ENCODE peak calls at places on chromosomes 4 and X, in five cellular contexts. W is sigmoid colon, N is cardiac fibroblast, G is MCF 10A, Z is lung. L is an unnamed sample.

GRCh38 chrX:102546818-102547493 is 30.4 kb upstream of the TMSB15A start:
- DNase-seq in Z (no peak), N (no peak), W (no peak), G (no peak), L (no peak)

GRCh38 chr4:19961092-19961491 is 290.6 kb upstream of the SLIT2 start:
- DNase-seq in Z (no peak), W (no peak), N (peak; percentile 48), G (no peak), L (no peak)

GRCh38 chr4:26179316-26179760 is 141.5 kb upstream of the RBPJ start:
- DNase-seq in N (no peak), G (no peak), Z (no peak), W (no peak), L (no peak)

GRCh38 chr4:17480530-17480929 is 31.4 kb downstream of the QDPR start:
- DNase-seq in Z (no peak), G (no peak), W (no peak), N (no peak), L (no peak)

GRCh38 chr4:77636902-77637301 is 31.3 kb downstream of the CXCL13 start:
- DNase-seq in G (peak; percentile 97), N (peak; percentile 66), W (no peak), Z (no peak), L (no peak)

GRCh38 chr4:37991623-37992410 is 31.6 kb downstream of the PTTG2 start:
- DNase-seq in G (no peak), Z (no peak), N (no peak), W (no peak), L (no peak)

GRCh38 chr4:73985528-73985852 is 2.5 kb downstream of the PPBP start:
- DNase-seq in W (no peak), N (no peak), Z (no peak), G (no peak), L (no peak)

GRCh38 chr4:81625422-81626417 is 154.0 kb upstream of the RASGEF1B start:
- DNase-seq in G (no peak), Z (no peak), N (no peak), W (no peak), L (no peak)

GRCh38 chr4:15677507-15677988 is 4.1 kb upstream of the FAM200B start:
- DNase-seq in N (peak; percentile 48), Z (no peak), G (peak; percentile 99), W (no peak), L (no peak)

GRCh38 chr4:54165438-54165837 is 63.7 kb upstream of the PDGFRA start:
- DNase-seq in Z (no peak), W (no peak), N (peak; percentile 90), G (peak; percentile 65), L (no peak)

GRCh38 chrX:1453390-1453783 is 678 bp upstream of the ASMTL start:
- DNase-seq in G (no peak), N (no peak), W (no peak), Z (peak; percentile 78), L (peak; percentile 91)

GRCh38 chrX:27619459-27619858 is 29.3 kb downstream of the DCAF8L2 start:
- DNase-seq in W (no peak), Z (no peak), G (no peak), N (peak; percentile 34), L (no peak)

GRCh38 chrX:27622883-27623282 is 32.7 kb downstream of the DCAF8L2 start:
- DNase-seq in N (no peak), G (no peak), W (no peak), Z (no peak), L (no peak)

DNA sequence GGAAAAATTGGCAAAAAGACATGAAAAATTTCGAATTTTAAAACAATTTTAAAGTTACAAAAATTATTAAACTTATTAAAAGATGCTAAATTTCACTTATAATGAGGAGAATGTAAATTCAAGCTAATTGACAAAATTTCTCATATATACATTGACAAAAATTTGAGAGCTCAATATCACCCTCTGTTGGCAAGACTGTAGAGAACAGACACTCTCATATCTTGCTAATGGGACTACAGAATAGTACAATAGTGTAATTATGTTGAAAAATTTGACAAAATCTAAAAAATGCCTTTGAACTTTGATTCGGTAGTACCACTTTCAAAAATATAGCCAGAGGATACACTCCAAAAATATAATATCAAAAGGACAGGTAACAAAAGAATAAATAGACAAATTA is 29.8 kb downstream of the DCAF8L2 start:
- DNase-seq in G (peak; percentile 47), W (no peak), N (peak; percentile 45), Z (no peak), L (no peak)
- TF ChIP-seq CTCF in G (peak; percentile 42), W (no peak), N (peak; percentile 44), Z (no peak), L (peak; percentile 74)

GRCh38 chrX:110132450-110133114 is 129.7 kb downstream of the TMEM164 start:
- DNase-seq in W (no peak), G (no peak), Z (no peak), N (no peak), L (no peak)
- TF ChIP-seq CTCF in W (no peak), G (no peak), Z (no peak), N (no peak), L (no peak)

GRCh38 chr4:147094228-147094627 is 148.6 kb upstream of the TTC29 start:
- DNase-seq in W (no peak), Z (no peak), N (no peak), G (peak; percentile 40), L (no peak)
- TF ChIP-seq CTCF in W (no peak), Z (no peak), N (peak; percentile 23), G (no peak), L (peak; percentile 54)

DNA sequence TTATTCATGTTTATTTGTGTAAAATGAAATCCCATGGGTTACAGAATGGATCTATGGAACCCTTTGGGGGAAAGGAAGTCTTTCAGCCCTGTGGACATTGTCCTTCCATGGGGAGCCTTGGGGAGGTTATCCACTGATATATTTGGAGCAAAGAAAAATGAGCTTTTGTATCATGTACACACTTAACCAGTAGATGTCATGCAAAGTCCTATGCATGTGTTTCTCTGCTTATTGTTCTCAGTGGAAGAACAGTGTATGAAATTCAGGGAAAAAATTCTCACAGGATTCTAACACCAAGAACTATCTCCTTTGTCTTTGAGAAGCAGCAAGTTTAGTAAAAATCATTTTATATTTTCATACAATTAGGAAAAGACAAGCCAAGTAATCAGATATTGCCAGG is 105.3 kb downstream of the DTHD1 start:
- DNase-seq in N (no peak), W (no peak), Z (no peak), G (no peak), L (no peak)
- TF ChIP-seq CTCF in N (no peak), W (no peak), Z (no peak), G (peak; percentile 26), L (peak; percentile 34)

DNA sequence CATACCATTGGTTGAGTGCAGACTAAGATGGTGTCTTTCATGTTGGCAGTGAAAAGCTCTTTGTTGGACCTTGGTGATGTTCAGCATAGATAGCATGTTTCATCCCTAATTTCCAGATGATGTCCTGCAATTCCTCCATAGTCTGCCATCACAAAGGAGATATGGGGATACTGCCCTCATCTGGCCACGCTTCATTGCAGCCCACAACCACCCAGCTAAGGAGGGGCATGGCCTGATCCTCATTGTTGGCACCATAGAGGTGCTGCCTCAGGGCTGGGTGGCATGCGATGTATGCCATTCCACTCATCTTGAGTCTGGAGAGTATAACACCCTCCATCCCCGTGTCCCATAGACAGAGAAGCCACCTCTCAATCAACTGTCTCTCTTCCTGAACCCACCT is 31.5 kb upstream of the NUDT6 start:
- DNase-seq in G (no peak), Z (no peak), W (no peak), N (no peak), L (no peak)
- TF ChIP-seq CTCF in G (no peak), Z (no peak), W (no peak), N (no peak), L (no peak)

GRCh38 chr4:164952551-164952950 is 24.9 kb downstream of the TRIM61 start:
- DNase-seq in N (no peak), W (no peak), G (no peak), Z (peak; percentile 15), L (no peak)

GRCh38 chr4:164948943-164949342 is 28.5 kb downstream of the TRIM61 start:
- DNase-seq in Z (no peak), G (no peak), N (no peak), W (no peak), L (no peak)

GRCh38 chr4:164946810-164947209 is 30.6 kb downstream of the TRIM61 start:
- DNase-seq in W (no peak), G (no peak), N (no peak), Z (no peak), L (no peak)

GRCh38 chr4:164945146-164945545 is 32.3 kb downstream of the TRIM61 start:
- DNase-seq in N (no peak), Z (no peak), G (no peak), W (no peak), L (no peak)

DNA sequence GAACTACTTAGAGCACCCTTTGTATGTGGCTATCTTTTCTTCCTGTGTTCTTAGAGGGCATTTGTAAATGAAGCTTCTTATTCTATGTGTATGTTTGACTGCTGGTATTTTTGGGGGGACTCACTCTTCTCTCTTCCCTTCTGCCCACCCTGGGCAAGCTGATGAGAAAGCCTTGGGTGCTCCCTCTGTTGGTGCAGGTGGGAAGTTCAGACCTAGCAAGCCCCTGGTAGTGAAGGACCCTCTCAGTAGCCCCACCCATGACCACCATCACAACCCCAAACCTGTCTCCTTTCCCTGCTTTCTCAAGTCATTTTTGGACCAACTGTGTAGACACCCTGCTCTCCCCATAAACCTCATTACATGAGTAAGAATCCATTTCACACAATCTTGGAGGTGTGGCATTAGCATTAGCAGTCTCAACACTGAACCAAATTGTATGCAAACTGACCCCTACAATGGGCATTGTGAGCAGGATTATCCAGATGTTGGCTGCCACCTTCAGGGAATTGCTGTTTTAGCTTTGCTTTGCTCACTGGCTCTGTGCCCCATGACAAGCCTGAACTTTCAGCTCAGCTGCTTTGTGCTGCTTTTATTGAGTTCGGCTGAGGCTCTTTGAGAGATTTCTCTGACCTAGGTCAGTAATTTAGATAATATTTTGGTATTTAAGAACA is 27.9 kb downstream of the TRIM61 start:
- DNase-seq in N (no peak), G (no peak), W (no peak), Z (no peak), L (no peak)
- TF ChIP-seq CTCF in N (no peak), G (peak; percentile 32), W (no peak), Z (no peak), L (peak; percentile 10)

DNA sequence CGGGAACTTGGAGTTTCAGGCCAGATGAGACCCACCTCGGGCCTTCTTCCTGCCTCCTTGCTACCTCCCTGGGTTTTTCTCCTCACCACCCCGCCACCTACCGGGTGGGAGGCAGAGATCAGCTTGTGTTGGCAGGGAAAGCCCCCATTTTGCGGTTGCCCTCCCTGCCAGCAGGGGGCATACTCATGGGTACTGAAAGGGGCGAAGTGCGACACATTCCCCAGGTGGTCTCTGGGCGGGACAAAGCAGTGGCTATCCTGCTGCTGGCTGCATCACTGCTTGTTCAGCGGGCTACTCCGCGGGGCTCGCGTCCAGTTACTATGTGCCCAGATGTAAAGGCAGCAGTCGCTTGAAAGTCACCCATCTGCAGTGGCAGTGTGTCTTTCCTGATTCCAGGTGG is 330.3 kb downstream of the PDHA2 start:
- DNase-seq in W (no peak), N (no peak), Z (no peak), G (no peak), L (peak; percentile 69)
- TF ChIP-seq CTCF in W (no peak), N (no peak), Z (no peak), G (peak; percentile 6), L (peak; percentile 33)

GRCh38 chrX:86348669-86349068 is 200.4 kb downstream of the DACH2 start:
- DNase-seq in G (peak; percentile 3), N (no peak), Z (no peak), W (no peak), L (peak; percentile 53)
- TF ChIP-seq CTCF in G (peak; percentile 15), N (no peak), Z (no peak), W (no peak), L (no peak)